ENCODE peak calls at places on chromosomes 1 and 21, in five cellular contexts. U, Q, K, L and D are unnamed samples. For H3K4me1 and H3K36me3, the result is how much of the 10 kb centered on the place peaks cover.

GRCh38 chr1:212286437-212287131 is 1.4 kb downstream of the PPP2R5A start:
- DNase-seq in U (no peak), Q (no peak), K (no peak), L (no peak), D (no peak)

GRCh38 chr1:116918714-116919357 is 9.1 kb downstream of the PTGFRN start:
- DNase-seq in U (no peak), Q (no peak), K (peak), L (no peak), D (no peak)

GRCh38 chr1:91166106-91166712 is 144.4 kb upstream of the ZNF644 start:
- DNase-seq in U (peak), Q (peak), K (peak), L (no peak), D (peak)

GRCh38 chr1:56095924-56096655 is 483.3 kb downstream of the PLPP3 start:
- DNase-seq in U (no peak), Q (no peak), K (no peak), L (no peak), D (no peak)

GRCh38 chr21:43767980-43768867 is 7.9 kb downstream of the CSTB start:
- DNase-seq in U (peak), Q (peak), K (peak), L (no peak), D (peak)

GRCh38 chr1:65209005-65209885 is 61.2 kb downstream of the AK4 start:
- DNase-seq in U (no peak), Q (no peak), K (peak), L (no peak), D (no peak)

GRCh38 chr1:160420881-160421842 is 20.8 kb downstream of the VANGL2 start:
- DNase-seq in U (no peak), Q (no peak), K (no peak), L (no peak), D (no peak)

GRCh38 chr1:205240118-205240517 is 12.4 kb downstream of the TMCC2 start:
- DNase-seq in U (peak), Q (no peak), K (no peak), L (no peak), D (no peak)

GRCh38 chr1:178632619-178633018 is 92.4 kb upstream of the RALGPS2 start:
- DNase-seq in U (no peak), Q (no peak), K (no peak), L (no peak), D (no peak)

GRCh38 chr21:29181799-29182470 is 51.5 kb downstream of the MAP3K7CL start:
- DNase-seq in U (no peak), Q (no peak), K (no peak), L (no peak), D (no peak)

GRCh38 chr1:153697873-153698647 is 19.6 kb downstream of the NPR1 start:
- DNase-seq in U (peak), Q (peak), K (no peak), L (peak), D (no peak)

GRCh38 chr1:67429011-67429527 is 1.1 kb downstream of the SERBP1 start:
- DNase-seq in U (no peak), Q (no peak), K (peak), L (peak), D (peak)

GRCh38 chr1:224203243-224204016 is 20.4 kb downstream of the DEGS1 start:
- DNase-seq in U (no peak), Q (peak), K (peak), L (peak), D (no peak)

GRCh38 chr1:248857201-248857600 is 1.7 kb downstream of the ZNF692 start:
- DNase-seq in U (no peak), Q (no peak), K (no peak), L (no peak), D (no peak)

GRCh38 chr1:204565617-204566582 is 49.7 kb downstream of the MDM4 start:
- DNase-seq in U (no peak), Q (no peak), K (peak), L (no peak), D (no peak)

GRCh38 chr1:177928194-177928593 is 41.7 kb downstream of the SEC16B start:
- DNase-seq in U (no peak), Q (no peak), K (no peak), L (no peak), D (no peak)

GRCh38 chr1:205961970-205962820 is 18.9 kb upstream of the SLC26A9 start:
- DNase-seq in U (peak), Q (peak), K (peak), L (no peak), D (no peak)

GRCh38 chr1:26372039-26372438 is 511 bp downstream of the ZNF683 start:
- DNase-seq in U (no peak), Q (no peak), K (no peak), L (no peak), D (no peak)

GRCh38 chr21:42777064-42777756 is 102.1 kb downstream of the WDR4 start:
- DNase-seq in U (no peak), Q (peak), K (no peak), L (peak), D (no peak)

GRCh38 chr1:93616996-93617669 is 64.5 kb downstream of the BCAR3 start:
- DNase-seq in U (no peak), Q (peak), K (peak), L (no peak), D (no peak)

GRCh38 chr1:154419620-154420020 is 14.5 kb downstream of the IL6R start:
- DNase-seq in U (peak), Q (peak), K (peak), L (peak), D (peak)

GRCh38 chr1:55352080-55352800 is 137.1 kb upstream of the USP24 start:
- DNase-seq in U (peak), Q (no peak), K (no peak), L (no peak), D (no peak)

GRCh38 chr1:187338762-187339412 is 510.1 kb downstream of the PLA2G4A start:
- DNase-seq in U (no peak), Q (no peak), K (no peak), L (no peak), D (no peak)

GRCh38 chr1:224080082-224080774 is 33.7 kb upstream of the FBXO28 start:
- DNase-seq in U (no peak), Q (no peak), K (peak), L (no peak), D (no peak)

GRCh38 chr1:12435639-12436344 is 182.2 kb downstream of the DHRS3 start:
- DNase-seq in U (no peak), Q (no peak), K (no peak), L (no peak), D (no peak)

GRCh38 chr1:87463917-87464565 is 135.4 kb downstream of the LMO4 start:
- DNase-seq in U (no peak), Q (no peak), K (no peak), L (no peak), D (no peak)

GRCh38 chr1:52164604-52165003 is 22.7 kb downstream of the ZFYVE9 start:
- DNase-seq in U (no peak), Q (no peak), K (no peak), L (no peak), D (no peak)

GRCh38 chr1:168234846-168235547 is 9.2 kb downstream of the SFT2D2 start:
- DNase-seq in U (no peak), Q (no peak), K (no peak), L (no peak), D (no peak)
- H3K4me1 ChIP-seq in U (under half), Q (under half), K (under half), L (under half), D (under half)

GRCh38 chr1:30966690-30967369 is 58.3 kb upstream of the SDC3 start:
- DNase-seq in U (no peak), Q (no peak), K (no peak), L (no peak), D (no peak)

GRCh38 chr1:30965914-30966313 is 57.4 kb upstream of the SDC3 start:
- DNase-seq in U (no peak), Q (no peak), K (no peak), L (no peak), D (no peak)

GRCh38 chr1:30964706-30965105 is 56.1 kb upstream of the SDC3 start:
- DNase-seq in U (no peak), Q (no peak), K (no peak), L (no peak), D (no peak)

GRCh38 chr1:30957560-30958222 is 49.1 kb upstream of the SDC3 start:
- DNase-seq in U (no peak), Q (no peak), K (no peak), L (no peak), D (no peak)

GRCh38 chr1:30962609-30963508 is 54.3 kb upstream of the SDC3 start:
- DNase-seq in U (no peak), Q (no peak), K (no peak), L (no peak), D (no peak)
- H3K36me3 ChIP-seq in U (under half), Q (half or more), K (under half), L (half or more), D (half or more)

GRCh38 chr1:159199901-159200300 is 4.8 kb upstream of the ACKR1 start:
- DNase-seq in U (no peak), Q (no peak), K (no peak), L (no peak), D (no peak)

GRCh38 chr1:159197767-159198557 is 6.7 kb upstream of the ACKR1 start:
- DNase-seq in U (peak), Q (peak), K (peak), L (no peak), D (peak)

GRCh38 chr1:159200759-159201158 is 3.9 kb upstream of the ACKR1 start:
- DNase-seq in U (no peak), Q (no peak), K (no peak), L (no peak), D (no peak)

GRCh38 chr1:159196543-159196942 is 8.1 kb upstream of the ACKR1 start:
- DNase-seq in U (no peak), Q (no peak), K (no peak), L (no peak), D (no peak)
- TF ChIP-seq CTCF in U (peak), Q (no peak), K (no peak), L (no peak), D (no peak)

GRCh38 chr1:234675006-234675405 is 65.0 kb upstream of the IRF2BP2 start:
- DNase-seq in U (no peak), Q (no peak), K (no peak), L (no peak), D (no peak)

GRCh38 chr1:234672349-234673135 is 62.6 kb upstream of the IRF2BP2 start:
- DNase-seq in U (no peak), Q (no peak), K (no peak), L (no peak), D (no peak)

GRCh38 chr1:234676103-234676594 is 66.2 kb upstream of the IRF2BP2 start:
- DNase-seq in U (peak), Q (peak), K (no peak), L (peak), D (peak)

GRCh38 chr1:234674218-234674815 is 64.3 kb upstream of the IRF2BP2 start:
- DNase-seq in U (no peak), Q (no peak), K (no peak), L (no peak), D (no peak)

GRCh38 chr1:234675561-234675960 is 65.6 kb upstream of the IRF2BP2 start:
- DNase-seq in U (no peak), Q (no peak), K (no peak), L (no peak), D (no peak)
- H3K4me1 ChIP-seq in U (under half), Q (under half), K (under half), L (under half), D (under half)

GRCh38 chr1:9340172-9340854 is 47.6 kb downstream of the SPSB1 start:
- DNase-seq in U (peak), Q (no peak), K (no peak), L (no peak), D (no peak)
- H3K36me3 ChIP-seq in U (under half), Q (under half), K (under half), L (under half), D (under half)

DNA sequence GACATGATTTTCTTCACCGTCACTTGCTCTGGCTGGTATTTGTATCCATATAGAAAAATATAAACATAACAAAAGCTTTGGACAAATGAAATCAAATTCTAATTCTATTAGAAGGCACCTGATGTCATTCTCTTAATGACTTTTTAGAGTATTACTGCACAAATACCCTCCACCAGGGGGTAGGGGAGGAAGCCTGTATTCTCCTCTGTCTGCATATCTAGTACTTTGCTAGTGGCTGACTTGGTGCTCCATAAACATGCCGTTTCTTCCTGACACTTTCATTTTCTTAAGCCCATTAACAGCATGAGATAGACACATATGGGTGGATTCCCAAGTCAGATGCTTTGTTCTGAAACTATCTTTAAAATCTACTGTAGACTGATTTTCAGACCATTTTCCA is 20.6 kb upstream of the KCNJ15 start:
- DNase-seq in U (no peak), Q (no peak), K (no peak), L (no peak), D (no peak)
- TF ChIP-seq CTCF in U (no peak), Q (peak), K (no peak), L (no peak), D (no peak)

GRCh38 chr1:114110011-114110410 is 43.7 kb downstream of the SYT6 start:
- DNase-seq in U (no peak), Q (no peak), K (no peak), L (no peak), D (no peak)
- H3K4me1 ChIP-seq in U (under half), Q (under half), K (half or more), L (under half), D (under half)

DNA sequence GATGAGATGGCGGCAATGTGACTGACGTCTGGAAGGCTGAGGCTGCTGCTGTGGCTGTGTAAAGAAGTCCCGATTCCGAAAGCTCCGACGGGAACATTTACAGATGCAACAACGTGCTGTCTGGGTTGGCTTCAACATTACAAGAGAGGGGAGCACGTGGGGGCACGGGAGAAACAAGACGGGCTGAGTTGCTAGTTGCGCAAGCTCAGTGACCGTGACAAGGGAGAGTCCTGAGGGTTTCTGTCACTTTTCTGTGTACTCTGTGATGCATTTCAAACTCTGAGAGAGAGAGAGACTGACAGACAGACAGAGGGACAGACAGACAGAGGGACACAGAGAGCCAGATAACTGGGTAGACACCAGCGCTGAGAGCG is 25.6 kb upstream of the LRRC47 start:
- DNase-seq in U (no peak), Q (peak), K (no peak), L (no peak), D (no peak)
- H3K36me3 ChIP-seq in U (under half), Q (half or more), K (under half), L (half or more), D (under half)